ENCODE peak calls at places on chromosomes 13 and 19, in five cellular contexts. M, C, O, J and E are unnamed samples. For H3K36me3 and H3K27me3, the result is how much of the 10 kb centered on the place peaks cover.

GRCh38 chr19:2453431-2454025 is 3.2 kb downstream of the LMNB2 start:
- DNase-seq in M (no peak), C (no peak), O (no peak), J (no peak), E (peak)

GRCh38 chr13:98157609-98158008 is 14.7 kb downstream of the FARP1 start:
- DNase-seq in M (no peak), C (no peak), O (no peak), J (no peak), E (no peak)

GRCh38 chr13:111393221-111393790 is 72.9 kb downstream of the TEX29 start:
- DNase-seq in M (no peak), C (no peak), O (no peak), J (no peak), E (no peak)

GRCh38 chr19:30222993-30223865 is 149.0 kb upstream of the ZNF536 start:
- DNase-seq in M (no peak), C (no peak), O (no peak), J (no peak), E (peak)

GRCh38 chr19:31963741-31964140 is 381.7 kb upstream of the ZNF507 start:
- DNase-seq in M (no peak), C (no peak), O (no peak), J (no peak), E (no peak)

GRCh38 chr19:3284759-3285646 is 60.5 kb downstream of the CELF5 start:
- DNase-seq in M (peak), C (peak), O (peak), J (peak), E (peak)

GRCh38 chr13:46672338-46673090 is 119.5 kb downstream of the LRCH1 start:
- DNase-seq in M (no peak), C (no peak), O (no peak), J (no peak), E (no peak)

GRCh38 chr19:12785431-12786011 is 5.8 kb upstream of the JUNB start:
- DNase-seq in M (no peak), C (no peak), O (no peak), J (no peak), E (no peak)

GRCh38 chr19:37698216-37698615 is 21.3 kb downstream of the ZNF607 start:
- DNase-seq in M (no peak), C (no peak), O (no peak), J (no peak), E (no peak)

GRCh38 chr13:73168993-73169401 is 110.2 kb downstream of the KLF5 start:
- DNase-seq in M (peak), C (no peak), O (no peak), J (no peak), E (no peak)

GRCh38 chr19:40387151-40387550 is 2.8 kb downstream of the HIPK4 start:
- DNase-seq in M (no peak), C (no peak), O (no peak), J (no peak), E (no peak)

GRCh38 chr13:110062777-110063442 is 244.0 kb downstream of the COL4A1 start:
- DNase-seq in M (no peak), C (no peak), O (no peak), J (no peak), E (no peak)

GRCh38 chr19:6222884-6223283 is 56.9 kb downstream of the MLLT1 start:
- DNase-seq in M (peak), C (no peak), O (no peak), J (peak), E (no peak)

GRCh38 chr19:49113762-49114629 is at the start of gene LIN7B:
- DNase-seq in M (peak), C (peak), O (peak), J (peak), E (peak)

GRCh38 chr19:57436392-57436791 is 1.3 kb downstream of the ZNF749 start:
- DNase-seq in M (no peak), C (no peak), O (no peak), J (no peak), E (no peak)

GRCh38 chr13:28220166-28220565 is 81.8 kb downstream of the PAN3 start:
- DNase-seq in M (peak), C (no peak), O (no peak), J (no peak), E (no peak)

GRCh38 chr13:49563513-49563912 is 21.8 kb downstream of the RCBTB1 start:
- DNase-seq in M (peak), C (no peak), O (no peak), J (no peak), E (no peak)

GRCh38 chr19:16078759-16079707 is 2.7 kb downstream of the TPM4 start:
- DNase-seq in M (peak), C (peak), O (peak), J (peak), E (no peak)

GRCh38 chr13:41833851-41834250 is 127.1 kb downstream of the VWA8 start:
- DNase-seq in M (peak), C (no peak), O (no peak), J (no peak), E (no peak)

GRCh38 chr13:20326809-20327208 is 94.7 kb upstream of the GJB6 start:
- DNase-seq in M (no peak), C (no peak), O (no peak), J (no peak), E (no peak)

GRCh38 chr19:46069841-46070341 is 29.1 kb upstream of the IGFL4 start:
- DNase-seq in M (peak), C (no peak), O (no peak), J (no peak), E (no peak)

GRCh38 chr13:105202384-105202783 is 1333.1 kb downstream of the EFNB2 start:
- DNase-seq in M (peak), C (no peak), O (peak), J (no peak), E (peak)

GRCh38 chr19:30373593-30373992 is 1.4 kb downstream of the ZNF536 start:
- DNase-seq in M (no peak), C (no peak), O (no peak), J (no peak), E (peak)

GRCh38 chr13:45341799-45342584 is 1.0 kb upstream of the TPT1 start:
- DNase-seq in M (peak), C (no peak), O (peak), J (peak), E (no peak)

GRCh38 chr13:43405457-43405856 is 381.3 kb downstream of the ENOX1 start:
- DNase-seq in M (peak), C (no peak), O (no peak), J (no peak), E (no peak)

GRCh38 chr13:112446347-112446861 is 70.2 kb downstream of the SPACA7 start:
- DNase-seq in M (no peak), C (no peak), O (peak), J (peak), E (peak)

GRCh38 chr19:42421101-42421500 is 6.1 kb downstream of the LIPE start:
- DNase-seq in M (no peak), C (no peak), O (no peak), J (no peak), E (no peak)

GRCh38 chr19:14940266-14940665 is 1.0 kb upstream of the OR7C2 start:
- DNase-seq in M (no peak), C (no peak), O (no peak), J (no peak), E (no peak)

GRCh38 chr19:49488046-49488862 is 846 bp downstream of the RPL13A start:
- DNase-seq in M (no peak), C (no peak), O (no peak), J (no peak), E (peak)

DNA sequence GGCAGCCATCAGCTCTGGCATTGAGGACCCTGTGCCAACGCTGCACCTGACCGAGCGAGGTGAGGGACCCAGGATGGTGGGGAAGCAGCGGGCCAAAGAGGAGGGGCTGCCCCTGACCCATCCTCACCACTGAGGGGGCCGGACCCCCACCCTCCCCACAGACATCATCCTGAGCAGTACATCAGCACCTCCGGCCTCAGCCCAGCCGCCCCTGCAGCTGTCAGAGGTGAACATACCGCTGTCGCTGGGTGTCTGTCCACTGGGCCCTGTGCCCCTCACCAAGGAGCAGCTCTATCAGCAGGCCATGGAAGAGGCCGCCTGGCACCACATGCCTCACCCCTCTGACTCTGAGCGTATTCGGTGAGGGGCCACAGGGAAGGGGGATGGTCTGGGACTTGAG is 7.3 kb downstream of the LENG1 start:
- DNase-seq in M (no peak), C (no peak), O (no peak), J (no peak), E (no peak)
- H3K36me3 ChIP-seq in M (half or more), C (half or more), O (half or more), J (half or more), E (half or more)

GRCh38 chr19:18173054-18173571 is 500 bp upstream of the IFI30 start:
- DNase-seq in M (no peak), C (no peak), O (no peak), J (peak), E (peak)
- H3K4me3 ChIP-seq in M (no peak), C (peak), O (peak), J (peak), E (peak)

GRCh38 chr13:26759907-26760834 is at the start of gene GPR12:
- DNase-seq in M (no peak), C (no peak), O (peak), J (no peak), E (peak)
- H3K27me3 ChIP-seq in M (under half), C (under half), O (under half), J (under half), E (under half)

GRCh38 chr19:932647-933552 is 7.1 kb downstream of the ARID3A start:
- DNase-seq in M (no peak), C (no peak), O (peak), J (peak), E (peak)
- H3K36me3 ChIP-seq in M (under half), C (under half), O (under half), J (under half), E (under half)

DNA sequence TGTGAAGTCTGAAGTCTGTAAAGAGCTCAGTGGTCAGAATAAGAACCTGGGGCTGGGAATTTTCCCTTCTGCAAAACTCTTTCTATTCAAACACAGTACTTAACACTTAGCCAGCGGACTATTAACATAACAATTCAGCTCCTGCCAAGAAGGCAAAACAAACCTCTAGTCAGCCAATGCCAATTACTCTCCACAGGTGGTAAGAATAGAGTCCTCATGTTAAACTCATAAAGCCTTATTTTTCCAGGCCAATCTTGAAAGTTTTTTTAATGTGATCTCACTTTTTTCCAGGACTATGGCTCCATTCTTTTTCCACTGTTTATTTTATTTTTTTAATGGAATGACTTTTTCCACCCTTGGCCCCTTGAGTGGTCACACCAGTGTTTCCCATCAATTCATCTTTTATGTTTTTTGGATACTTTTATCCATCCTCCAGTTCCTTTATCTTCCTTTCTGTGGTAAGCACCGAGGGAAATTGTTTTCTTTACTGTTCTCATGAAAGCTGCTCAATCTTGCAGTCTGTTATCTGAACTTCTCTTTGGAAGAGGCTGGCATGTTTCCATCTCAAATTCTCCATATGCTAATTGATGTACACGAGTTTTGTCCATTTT is 217.3 kb downstream of the LHFPL6 start:
- DNase-seq in M (no peak), C (no peak), O (no peak), J (no peak), E (peak)
- H3K4me3 ChIP-seq in M (no peak), C (no peak), O (no peak), J (no peak), E (no peak)

GRCh38 chr13:34464011-34464410 is 478.1 kb upstream of the NBEA start:
- DNase-seq in M (peak), C (no peak), O (no peak), J (no peak), E (no peak)

GRCh38 chr13:34466301-34466700 is 475.8 kb upstream of the NBEA start:
- DNase-seq in M (peak), C (no peak), O (no peak), J (no peak), E (no peak)

GRCh38 chr13:34467450-34468083 is 474.5 kb upstream of the NBEA start:
- DNase-seq in M (peak), C (no peak), O (no peak), J (no peak), E (no peak)

GRCh38 chr13:34462843-34463242 is 479.2 kb upstream of the NBEA start:
- DNase-seq in M (peak), C (no peak), O (no peak), J (no peak), E (no peak)

DNA sequence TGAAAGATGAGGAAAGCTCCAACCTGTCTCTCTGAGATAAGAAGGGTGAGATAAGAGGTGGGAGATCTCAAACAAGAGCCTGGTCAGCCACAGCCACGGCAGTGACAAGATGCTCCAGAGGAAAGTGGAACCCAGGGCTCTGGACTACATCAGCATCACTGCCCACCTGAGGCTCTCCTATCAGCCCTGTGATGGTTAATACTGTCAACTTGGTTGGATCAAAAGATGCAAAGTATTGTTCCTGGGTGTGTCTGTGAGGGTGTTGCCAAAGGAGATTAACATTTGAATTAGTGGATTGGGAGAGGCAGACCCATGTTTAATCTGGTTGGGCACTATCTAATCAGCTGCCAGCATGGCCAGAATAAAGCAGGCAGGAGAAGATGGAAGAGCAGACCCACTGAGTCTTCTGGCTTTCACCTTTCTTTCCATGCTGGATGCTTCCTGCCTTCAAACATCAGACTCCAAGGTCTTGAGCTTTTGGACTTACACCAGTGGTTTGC is 476.6 kb upstream of the NBEA start:
- DNase-seq in M (no peak), C (no peak), O (no peak), J (no peak), E (no peak)
- H3K27me3 ChIP-seq in M (under half), C (under half), O (under half), J (under half), E (under half)

DNA sequence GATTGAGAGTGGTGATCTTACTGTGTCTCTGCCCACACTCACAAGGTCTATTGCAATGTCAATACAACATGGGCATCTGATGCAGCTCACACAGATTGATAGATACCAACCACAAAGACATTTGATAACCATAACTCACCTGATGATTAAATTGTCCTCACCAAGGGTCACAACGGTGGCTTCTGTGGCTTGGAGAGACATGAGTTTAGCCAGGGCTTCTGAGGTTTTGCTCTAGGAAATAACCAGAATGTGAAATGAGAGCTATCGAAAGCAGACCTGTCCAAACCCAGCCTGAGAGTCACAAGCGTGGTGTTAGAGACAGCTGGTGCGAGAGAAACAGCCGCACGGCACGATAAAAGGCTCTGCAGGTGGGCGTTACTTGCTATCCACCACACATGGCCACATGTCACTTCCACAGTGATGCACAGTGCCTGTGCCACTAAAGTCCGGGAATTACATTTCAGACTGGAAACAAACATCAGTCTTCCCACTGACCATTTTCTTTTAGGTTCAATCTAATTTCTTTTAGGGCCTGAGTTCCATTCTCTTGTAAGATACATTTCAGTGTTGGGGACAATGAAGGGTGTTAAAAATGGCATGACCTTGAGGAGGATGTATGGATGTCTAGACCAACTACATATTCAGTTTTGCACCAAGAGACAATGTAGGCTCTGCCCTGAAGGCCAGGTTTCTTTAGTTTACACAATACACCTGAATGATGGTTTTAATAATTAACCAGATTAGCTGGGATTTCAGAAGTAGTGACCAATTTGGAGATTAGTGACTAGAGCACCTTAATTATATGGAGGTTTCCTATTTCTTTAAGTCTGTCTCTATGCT is 53.7 kb downstream of the ATP7B start:
- DNase-seq in M (no peak), C (no peak), O (no peak), J (no peak), E (no peak)
- H3K36me3 ChIP-seq in M (under half), C (under half), O (under half), J (under half), E (under half)

GRCh38 chr19:23118400-23118799 is 1.6 kb downstream of the ZNF730 start:
- DNase-seq in M (no peak), C (no peak), O (no peak), J (no peak), E (peak)
- H3K4me3 ChIP-seq in M (no peak), C (no peak), O (no peak), J (no peak), E (no peak)

GRCh38 chr19:34380639-34381241 is 15.7 kb downstream of the GPI start:
- DNase-seq in M (no peak), C (no peak), O (no peak), J (no peak), E (no peak)
- H3K27me3 ChIP-seq in M (under half), C (under half), O (under half), J (under half), E (under half)